ENCODE peak calls at places on chromosomes 5 and 9, in ten cellular contexts. V, E, Z, B, W, T, H, Y, U and N are unnamed samples.

GRCh38 chr5:39462211-39462610 is 37.4 kb upstream of the DAB2 start:
- DNase-seq in Z (no peak), Y (no peak), U (no peak), B (no peak), E (no peak), W (no peak), T (no peak), H (no peak), V (no peak), N (no peak)

GRCh38 chr5:149938272-149938671 is 6.3 kb downstream of the PDE6A start:
- DNase-seq in U (no peak), E (peak), B (no peak), T (peak), H (no peak), W (peak), Z (peak), Y (no peak), V (no peak), N (no peak)

GRCh38 chr5:176192094-176192721 is 46.0 kb upstream of the SIMC1 start:
- DNase-seq in H (no peak), W (no peak), Z (no peak), T (no peak), U (no peak), E (no peak), Y (no peak), B (no peak), V (no peak), N (no peak)

GRCh38 chr5:111143910-111144309 is 51.8 kb downstream of the WDR36 start:
- DNase-seq in H (no peak), Z (no peak), T (peak), B (no peak), Y (no peak), U (no peak), E (peak), V (no peak), W (peak), N (no peak)

GRCh38 chr5:169219351-169219750 is 81.6 kb downstream of the SLIT3 start:
- DNase-seq in W (no peak), B (no peak), U (no peak), T (no peak), V (no peak), Z (no peak), H (no peak), Y (no peak), E (no peak), N (no peak)

GRCh38 chr9:26261503-26262330 is 583.5 kb upstream of the TUSC1 start:
- DNase-seq in H (no peak), T (peak), Z (peak), Y (no peak), W (no peak), V (no peak), U (no peak), B (no peak), E (peak), N (no peak)

GRCh38 chr9:96217756-96218693 is 84.0 kb downstream of the HSD17B3 start:
- DNase-seq in W (peak), T (peak), U (peak), E (peak), V (peak), H (peak), Z (peak), B (peak), Y (peak), N (peak)

GRCh38 chr9:70438341-70438924 is 24.0 kb upstream of the KLF9 start:
- DNase-seq in W (peak), U (no peak), B (no peak), T (peak), E (no peak), H (no peak), Z (peak), V (no peak), Y (no peak), N (peak)

GRCh38 chr9:69996947-69997346 is 46.7 kb upstream of the MAMDC2 start:
- DNase-seq in H (no peak), Z (no peak), E (no peak), V (peak), T (peak), U (no peak), Y (no peak), B (no peak), W (no peak), N (no peak)

GRCh38 chr5:1764606-1764960 is 35.1 kb downstream of the MRPL36 start:
- DNase-seq in U (no peak), W (no peak), T (no peak), B (no peak), E (no peak), Z (no peak), H (no peak), Y (no peak), V (no peak), N (no peak)

GRCh38 chr5:149847611-149848010 is 97.0 kb downstream of the PDE6A start:
- DNase-seq in U (no peak), W (no peak), Y (no peak), B (no peak), Z (no peak), E (no peak), H (no peak), T (no peak), V (no peak), N (no peak)

GRCh38 chr5:14143843-14144585 is 872 bp downstream of the TRIO start:
- DNase-seq in H (peak), Z (no peak), U (no peak), B (no peak), T (peak), V (peak), E (no peak), Y (no peak), W (peak), N (no peak)

GRCh38 chr9:14314929-14315753 is 1.2 kb upstream of the NFIB start:
- DNase-seq in B (peak), Z (peak), W (peak), Y (no peak), E (no peak), U (no peak), V (no peak), T (peak), H (peak), N (no peak)

GRCh38 chr5:135462304-135462703 is 10.2 kb upstream of the TIFAB start:
- DNase-seq in V (peak), U (peak), E (no peak), B (peak), W (no peak), H (peak), T (peak), Y (no peak), Z (peak), N (peak)

GRCh38 chr9:135887585-135888050 is 19.7 kb downstream of the CAMSAP1 start:
- DNase-seq in V (no peak), T (no peak), Y (no peak), U (no peak), H (peak), E (no peak), B (no peak), W (no peak), Z (no peak), N (peak)

GRCh38 chr5:137563646-137564474 is 64.7 kb upstream of the SPOCK1 start:
- DNase-seq in T (peak), V (peak), H (no peak), Y (no peak), B (no peak), U (peak), Z (no peak), E (no peak), W (peak), N (no peak)

GRCh38 chr9:77016111-77016525 is 3.3 kb upstream of the FOXB2 start:
- DNase-seq in E (no peak), V (no peak), Z (no peak), B (peak), H (no peak), Y (no peak), W (no peak), T (no peak), U (no peak), N (no peak)